ENCODE peak calls at places on chromosomes 4 and X, in five cellular contexts. R, D, Y, S and Z are unnamed samples.
A peak's percentile ranks its signal among the peaks of the same experiment; 100 is the strongest.

GRCh38 chrX:130253916-130254315 is 14.8 kb downstream of the ZNF280C start:
- DNase-seq in R (no peak), S (no peak), D (no peak), Y (no peak), Z (no peak)

GRCh38 chr4:141636771-141637460 is 533 bp downstream of the IL15 start:
- DNase-seq in S (peak; percentile 54), Y (peak; percentile 65), R (peak; percentile 55), D (no peak), Z (peak; percentile 45)

GRCh38 chrX:10121787-10122186 is 35.0 kb upstream of the CLCN4 start:
- DNase-seq in Y (no peak), R (no peak), S (peak; percentile 68), D (no peak), Z (peak; percentile 72)

GRCh38 chrX:139202742-139203410 is 327.7 kb upstream of the F9 start:
- DNase-seq in D (no peak), Y (no peak), R (peak; percentile 26), S (no peak), Z (no peak)

GRCh38 chrX:80817002-80817401 is 7.3 kb upstream of the BRWD3 start:
- DNase-seq in D (no peak), S (no peak), Y (no peak), R (no peak), Z (no peak)

GRCh38 chrX:1587161-1587560 is 4.2 kb upstream of the AKAP17A start:
- DNase-seq in S (no peak), R (no peak), Y (no peak), D (no peak), Z (peak; percentile 32)

GRCh38 chr4:7192252-7193039 is at the start of gene SORCS2:
- DNase-seq in S (peak; percentile 87), R (peak; percentile 85), D (no peak), Y (peak; percentile 46), Z (peak; percentile 86)

GRCh38 chrX:104659037-104659744 is 93.2 kb downstream of the IL1RAPL2 start:
- DNase-seq in S (no peak), R (no peak), Y (no peak), D (no peak), Z (no peak)

GRCh38 chrX:152072236-152072635 is 66.1 kb downstream of the MAGEA10 start:
- DNase-seq in S (no peak), D (no peak), Y (peak; percentile 40), R (no peak), Z (no peak)

GRCh38 chr4:182179105-182179504 is 64.1 kb upstream of the TENM3 start:
- DNase-seq in R (no peak), S (no peak), D (no peak), Y (no peak), Z (no peak)

GRCh38 chrX:40207626-40208025 is 109.9 kb upstream of the BCOR start:
- DNase-seq in Y (no peak), R (no peak), D (peak; percentile 0), S (peak; percentile 19), Z (peak; percentile 53)

GRCh38 chrX:8868070-8868795 is 67.0 kb upstream of the FAM9A start:
- DNase-seq in S (no peak), Y (peak; percentile 86), R (no peak), D (no peak), Z (no peak)

GRCh38 chr4:73067971-73068394 is 1.5 kb downstream of the COX18 start:
- DNase-seq in R (no peak), D (no peak), Y (no peak), S (no peak), Z (no peak)

GRCh38 chrX:79361192-79361870 is 5.8 kb downstream of the ITM2A start:
- DNase-seq in R (no peak), Y (no peak), S (no peak), D (no peak), Z (no peak)

GRCh38 chr4:182147391-182147790 is 95.8 kb upstream of the TENM3 start:
- DNase-seq in R (no peak), D (no peak), S (no peak), Y (no peak), Z (no peak)

GRCh38 chr4:1058198-1058996 is 47.0 kb downstream of the FGFRL1 start:
- DNase-seq in D (no peak), R (no peak), Y (no peak), S (no peak), Z (no peak)

GRCh38 chrX:262391-262909 is 18.7 kb upstream of the PLCXD1 start:
- DNase-seq in Y (peak; percentile 70), D (no peak), R (no peak), S (peak; percentile 63), Z (peak; percentile 31)

GRCh38 chr4:158008551-158009218 is 164.1 kb downstream of the GASK1B start:
- DNase-seq in R (no peak), D (no peak), Y (no peak), S (no peak), Z (no peak)

GRCh38 chr4:29653221-29653620 is 1066.9 kb upstream of the PCDH7 start:
- DNase-seq in R (no peak), S (no peak), D (no peak), Y (no peak), Z (no peak)
- TF ChIP-seq CTCF in R (no peak), S (no peak), D (no peak), Y (no peak), Z (no peak)

DNA sequence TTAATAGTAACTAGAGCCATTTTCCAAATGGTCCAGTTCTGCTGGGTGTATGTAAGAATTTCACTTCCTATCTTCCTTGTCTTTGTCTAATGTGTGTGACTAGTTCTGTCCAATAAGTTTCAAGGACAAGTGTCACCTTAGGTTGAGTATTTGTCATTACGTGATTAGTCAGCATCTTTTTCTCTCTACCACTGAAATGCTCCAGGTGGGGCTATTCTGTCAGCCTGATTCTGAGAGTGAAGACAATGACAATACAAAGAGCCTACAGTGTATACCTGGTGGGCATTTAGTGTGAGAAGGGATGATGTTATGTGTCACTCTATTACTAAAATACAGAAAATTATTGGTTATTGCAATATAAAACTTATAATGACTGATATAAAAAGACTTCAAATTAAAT is 876.3 kb downstream of the C4orf33 start:
- DNase-seq in Y (no peak), D (no peak), R (no peak), S (no peak), Z (no peak)
- TF ChIP-seq CTCF in Y (no peak), D (no peak), R (no peak), S (no peak), Z (no peak)

GRCh38 chr4:89558147-89558546 is 250.5 kb upstream of the GPRIN3 start:
- DNase-seq in S (no peak), R (no peak), Y (peak; percentile 12), D (no peak), Z (no peak)
- TF ChIP-seq CTCF in S (peak; percentile 10), R (peak; percentile 22), Y (no peak), D (no peak), Z (peak; percentile 38)

GRCh38 chr4:8545439-8545765 is 34.8 kb upstream of the GPR78 start:
- DNase-seq in D (no peak), Y (no peak), S (no peak), R (no peak), Z (no peak)

GRCh38 chr4:8547912-8548730 is 32.1 kb upstream of the GPR78 start:
- DNase-seq in D (no peak), Y (no peak), R (no peak), S (no peak), Z (no peak)

GRCh38 chr4:8548731-8549351 is 31.4 kb upstream of the GPR78 start:
- DNase-seq in S (no peak), R (peak; percentile 18), Y (no peak), D (no peak), Z (no peak)

GRCh38 chr4:8546766-8547107 is 33.5 kb upstream of the GPR78 start:
- DNase-seq in Y (no peak), S (no peak), D (no peak), R (no peak), Z (no peak)

DNA sequence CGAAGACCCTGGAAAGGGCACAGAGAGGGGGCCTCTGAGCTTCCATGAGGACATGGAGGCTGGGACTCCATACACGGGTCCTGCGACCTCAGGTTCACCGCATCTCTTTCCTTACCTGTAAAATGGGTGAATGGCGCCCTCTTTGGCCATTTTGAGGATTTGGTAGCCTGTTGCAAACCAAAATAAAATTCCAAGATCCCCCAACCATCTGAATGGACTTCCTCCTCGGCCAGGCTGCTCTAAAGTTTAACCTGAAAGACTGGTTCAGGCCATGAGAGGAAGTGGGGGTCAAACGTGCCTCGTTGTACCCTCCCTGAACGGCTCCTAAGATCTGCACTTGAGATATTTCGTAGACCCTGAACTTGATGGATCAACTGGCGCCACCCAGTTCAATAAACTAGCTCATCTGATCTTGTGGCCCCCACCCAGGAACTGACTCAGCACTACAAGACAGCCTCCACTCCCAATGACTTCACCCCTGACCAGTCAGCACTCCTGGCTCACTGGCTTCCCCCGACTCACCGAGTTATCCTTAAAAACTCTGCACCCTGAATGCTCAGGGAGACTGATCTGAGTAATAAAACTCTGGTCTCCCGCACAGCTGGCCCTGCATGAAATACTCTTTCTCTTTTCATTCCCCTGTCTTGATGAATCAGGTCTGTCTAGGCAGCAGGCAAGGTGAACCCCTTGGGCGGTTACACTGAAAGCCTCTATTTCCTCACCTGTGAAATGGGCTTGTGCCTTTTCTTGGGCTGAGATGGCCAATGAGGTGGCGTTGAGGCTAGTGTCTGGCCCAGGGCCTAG is 32.9 kb upstream of the GPR78 start:
- DNase-seq in R (peak; percentile 39), D (no peak), Y (peak; percentile 35), S (peak; percentile 63), Z (peak; percentile 75)
- TF ChIP-seq CTCF in R (peak; percentile 56), D (peak; percentile 19), Y (no peak), S (peak; percentile 57), Z (peak; percentile 57)

DNA sequence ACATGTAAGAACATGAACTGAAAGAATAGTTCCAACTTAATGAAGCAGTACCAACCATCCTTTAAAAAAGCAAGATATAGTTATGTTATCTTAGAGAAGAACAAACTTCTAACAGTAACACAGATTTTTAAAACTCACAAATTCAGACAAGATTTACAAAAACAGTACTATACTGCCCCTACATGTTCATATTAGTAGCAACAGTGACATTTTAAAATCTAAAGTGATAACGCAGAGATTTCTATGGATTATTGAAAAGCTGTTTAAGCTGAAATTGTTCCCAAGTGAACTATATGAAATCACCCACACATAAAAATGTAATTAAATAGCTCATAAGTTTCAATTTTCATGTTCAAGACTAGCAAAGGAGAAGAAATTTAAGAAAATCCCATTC is 166.0 kb downstream of the FBXW7 start:
- DNase-seq in S (no peak), D (no peak), R (no peak), Y (no peak), Z (no peak)
- TF ChIP-seq CTCF in S (no peak), D (no peak), R (no peak), Y (peak; percentile 24), Z (peak; percentile 16)